ENCODE peak calls at places on chromosomes 3 and 15, in five cellular contexts. S is Daoy; F is left cardiac atrium; I is cerebellum; L is activated CD4-positive, alpha-beta memory T cell treated with anti-CD3 and anti-CD28 coated beads, Interleukin-2, amount 10 ng/mL, durations not matched to agents 7 days and 5 days. T is an unnamed sample.

GRCh38 chr3:78277220-78277619 is 1237.3 kb downstream of the ROBO2 start:
- DNase-seq in S (no peak), F (no peak), I (no peak), L (no peak), T (no peak)

GRCh38 chr3:14481646-14482036 is 58.5 kb downstream of the GRIP2 start:
- DNase-seq in S (no peak), F (peak), I (no peak), L (no peak), T (no peak)

GRCh38 chr3:120425196-120425595 is 25.6 kb downstream of the FSTL1 start:
- DNase-seq in S (no peak), F (no peak), I (no peak), L (no peak), T (no peak)

GRCh38 chr15:72994778-72995177 is 57.5 kb upstream of the NEO1 start:
- DNase-seq in S (no peak), F (peak), I (peak), L (no peak), T (no peak)

GRCh38 chr15:71348597-71348996 is 233.3 kb downstream of the THSD4 start:
- DNase-seq in S (no peak), F (no peak), I (no peak), L (no peak), T (no peak)

GRCh38 chr15:77168616-77169015 is 97.7 kb upstream of the TSPAN3 start:
- DNase-seq in S (no peak), F (no peak), I (no peak), L (no peak), T (no peak)

GRCh38 chr3:14336414-14337285 is 65.8 kb upstream of the SLC6A6 start:
- DNase-seq in S (no peak), F (no peak), I (no peak), L (no peak), T (no peak)

GRCh38 chr3:148789156-148789555 is 38.5 kb upstream of the CPB1 start:
- DNase-seq in S (no peak), F (no peak), I (no peak), L (no peak), T (no peak)

GRCh38 chr3:31370681-31371080 is 162.0 kb upstream of the STT3B start:
- DNase-seq in S (no peak), F (no peak), I (no peak), L (no peak), T (no peak)

GRCh38 chr15:81485806-81486205 is 111.8 kb upstream of the TMC3 start:
- DNase-seq in S (peak), F (no peak), I (no peak), L (no peak), T (no peak)

GRCh38 chr15:42079401-42079908 is 14.9 kb downstream of the PLA2G4D start:
- DNase-seq in S (no peak), F (no peak), I (no peak), L (no peak), T (no peak)

GRCh38 chr3:173111321-173111720 is 29.7 kb downstream of the SPATA16 start:
- DNase-seq in S (no peak), F (no peak), I (no peak), L (no peak), T (no peak)

GRCh38 chr15:33211409-33211808 is 16.9 kb upstream of the FMN1 start:
- DNase-seq in S (no peak), F (peak), I (no peak), L (no peak), T (no peak)

GRCh38 chr3:126679831-126680677 is 24.0 kb upstream of the CHCHD6 start:
- DNase-seq in S (no peak), F (no peak), I (no peak), L (no peak), T (no peak)

GRCh38 chr15:73799466-73799865 is 46.3 kb upstream of the INSYN1 start:
- DNase-seq in S (peak), F (no peak), I (no peak), L (no peak), T (peak)

GRCh38 chr3:142633073-142633472 is 36.9 kb downstream of the PLS1 start:
- DNase-seq in S (no peak), F (no peak), I (no peak), L (no peak), T (no peak)

GRCh38 chr3:68428495-68428894 is 503.9 kb downstream of the TAFA4 start:
- DNase-seq in S (no peak), F (no peak), I (no peak), L (no peak), T (no peak)

GRCh38 chr3:170621256-170621655 is 35.4 kb upstream of the SLC7A14 start:
- DNase-seq in S (peak), F (no peak), I (no peak), L (no peak), T (no peak)

GRCh38 chr15:86491118-86491517 is 411.4 kb downstream of the AGBL1 start:
- DNase-seq in S (no peak), F (no peak), I (no peak), L (no peak), T (no peak)

GRCh38 chr15:60526127-60526616 is 47.2 kb upstream of the ICE2 start:
- DNase-seq in S (no peak), F (peak), I (peak), L (no peak), T (no peak)

GRCh38 chr15:63726491-63726890 is 107.3 kb downstream of the HERC1 start:
- DNase-seq in S (no peak), F (no peak), I (no peak), L (no peak), T (no peak)

GRCh38 chr15:33296856-33297255 is 13.9 kb upstream of the RYR3 start:
- DNase-seq in S (no peak), F (no peak), I (no peak), L (no peak), T (no peak)

GRCh38 chr3:128052831-128053419 is 688 bp downstream of the SEC61A1 start:
- DNase-seq in S (no peak), F (no peak), I (no peak), L (no peak), T (no peak)

GRCh38 chr3:123606527-123606926 is 21.7 kb upstream of the HACD2 start:
- DNase-seq in S (no peak), F (no peak), I (no peak), L (no peak), T (no peak)

GRCh38 chr3:120172070-120172469 is 77.8 kb upstream of the GSK3B start:
- DNase-seq in S (no peak), F (peak), I (no peak), L (no peak), T (peak)

GRCh38 chr3:12574131-12574530 is 17.2 kb downstream of the MKRN2 start:
- DNase-seq in S (no peak), F (no peak), I (no peak), L (no peak), T (no peak)

GRCh38 chr3:129911261-129911861 is 17.9 kb upstream of the TMCC1 start:
- DNase-seq in S (no peak), F (no peak), I (no peak), L (no peak), T (no peak)

GRCh38 chr15:93570571-93570970 is 481.6 kb upstream of the RGMA start:
- DNase-seq in S (no peak), F (no peak), I (no peak), L (no peak), T (no peak)

GRCh38 chr3:71984843-71985594 is 200.1 kb upstream of the PROK2 start:
- DNase-seq in S (no peak), F (no peak), I (no peak), L (no peak), T (no peak)

GRCh38 chr3:16140116-16140893 is 34.2 kb upstream of the GALNT15 start:
- DNase-seq in S (peak), F (peak), I (no peak), L (no peak), T (peak)

GRCh38 chr3:164677317-164677716 is 401.0 kb downstream of the SI start:
- DNase-seq in S (no peak), F (no peak), I (no peak), L (no peak), T (no peak)

GRCh38 chr3:107870989-107871638 is 219.7 kb downstream of the CD47 start:
- DNase-seq in S (no peak), F (no peak), I (no peak), L (no peak), T (no peak)

GRCh38 chr3:31009881-31010280 is 115.4 kb upstream of the GADL1 start:
- DNase-seq in S (no peak), F (no peak), I (no peak), L (no peak), T (no peak)

T was measured in MG63.